ENCODE peak calls at places on chromosomes 6 and 20, in five cellular contexts. G is CD8-positive, alpha-beta memory T cell; Z is activated CD8-positive, alpha-beta memory T cell treated with anti-CD3 and anti-CD28 coated beads for 4 hours; Y is substantia nigra; O is activated T-cell treated with anti-CD3 and anti-CD28 coated beads, Interleukin-2, amount 50 U/mL, for 48 hours. B is an unnamed sample.

GRCh38 chr20:53100476-53100911 is 128.3 kb downstream of the TSHZ2 start:
- DNase-seq in G (no peak), Z (no peak), Y (no peak), O (no peak), B (no peak)

GRCh38 chr6:163667372-163668060 is 253.0 kb downstream of the QKI start:
- DNase-seq in G (no peak), Z (no peak), Y (no peak), O (no peak), B (no peak)

GRCh38 chr6:78701407-78701806 is 165.9 kb upstream of the IRAK1BP1 start:
- DNase-seq in G (no peak), Z (no peak), Y (no peak), O (no peak), B (no peak)

GRCh38 chr6:79718509-79719247 is 87.5 kb downstream of the SH3BGRL2 start:
- DNase-seq in G (no peak), Z (no peak), Y (no peak), O (no peak), B (no peak)

GRCh38 chr6:11586574-11586973 is 49.0 kb downstream of the TMEM170B start:
- DNase-seq in G (no peak), Z (no peak), Y (no peak), O (no peak), B (no peak)

GRCh38 chr6:15879372-15880261 is 216.8 kb upstream of the DTNBP1 start:
- DNase-seq in G (no peak), Z (peak; percentile 6), Y (no peak), O (peak; percentile 78), B (peak; percentile 5)

GRCh38 chr6:126444874-126445273 is 105.0 kb downstream of the CENPW start:
- DNase-seq in G (no peak), Z (no peak), Y (no peak), O (no peak), B (no peak)

GRCh38 chr6:37367557-37367956 is 13.8 kb downstream of the RNF8 start:
- DNase-seq in G (no peak), Z (no peak), Y (no peak), O (no peak), B (no peak)

GRCh38 chr20:51420111-51420510 is 122.4 kb downstream of the NFATC2 start:
- DNase-seq in G (no peak), Z (no peak), Y (no peak), O (no peak), B (no peak)

GRCh38 chr6:56851541-56852248 is 103.2 kb upstream of the BEND6 start:
- DNase-seq in G (no peak), Z (no peak), Y (peak; percentile 4), O (peak; percentile 29), B (peak; percentile 43)

GRCh38 chr6:105601541-105602174 is 198.8 kb upstream of the PREP start:
- DNase-seq in G (no peak), Z (no peak), Y (no peak), O (peak; percentile 65), B (no peak)

GRCh38 chr20:49268600-49269365 is 9.1 kb downstream of the ZNFX1 start:
- DNase-seq in G (no peak), Z (no peak), Y (no peak), O (no peak), B (no peak)

GRCh38 chr20:37541326-37541725 is 13.7 kb upstream of the BLCAP start:
- DNase-seq in G (no peak), Z (no peak), Y (no peak), O (no peak), B (no peak)

GRCh38 chr20:45845452-45845851 is 11.7 kb downstream of the ACOT8 start:
- DNase-seq in G (no peak), Z (no peak), Y (no peak), O (no peak), B (no peak)

GRCh38 chr20:58938541-58938940 is 42.5 kb upstream of the NELFCD start:
- DNase-seq in G (no peak), Z (no peak), Y (no peak), O (no peak), B (no peak)